ENCODE peak calls at places on chromosomes 1 and 21, in five cellular contexts. A, U, S, T and R are unnamed samples.

GRCh38 chr1:90781429-90782020 is 64.4 kb upstream of the BARHL2 start:
- DNase-seq in A (no peak), U (no peak), S (no peak), T (no peak), R (no peak)

GRCh38 chr1:119773711-119774241 is 5.1 kb upstream of the HMGCS2 start:
- DNase-seq in A (no peak), U (no peak), S (no peak), T (no peak), R (no peak)

GRCh38 chr1:10304295-10304694 is 93.9 kb downstream of the KIF1B start:
- DNase-seq in A (no peak), U (peak; percentile 15), S (no peak), T (no peak), R (no peak)

GRCh38 chr1:226603030-226603960 is 54.7 kb downstream of the STUM start:
- DNase-seq in A (peak; percentile 85), U (no peak), S (no peak), T (no peak), R (peak; percentile 50)

GRCh38 chr1:165793951-165794350 is 25.3 kb upstream of the TMCO1 start:
- DNase-seq in A (no peak), U (no peak), S (no peak), T (no peak), R (no peak)

GRCh38 chr1:203754455-203754864 is 10.5 kb upstream of the LAX1 start:
- DNase-seq in A (no peak), U (no peak), S (no peak), T (no peak), R (no peak)

GRCh38 chr1:47809301-47810084 is 187.7 kb downstream of the TRABD2B start:
- DNase-seq in A (no peak), U (no peak), S (no peak), T (peak; percentile 23), R (no peak)

GRCh38 chr21:39153842-39154241 is 29.4 kb downstream of the PSMG1 start:
- DNase-seq in A (no peak), U (no peak), S (no peak), T (no peak), R (no peak)

GRCh38 chr21:39705849-39706248 is 39.1 kb upstream of the IGSF5 start:
- DNase-seq in A (no peak), U (no peak), S (no peak), T (no peak), R (no peak)

GRCh38 chr1:2459757-2460156 is 16.3 kb upstream of the PLCH2 start:
- DNase-seq in A (no peak), U (no peak), S (peak; percentile 76), T (peak; percentile 21), R (no peak)

GRCh38 chr21:26849428-26850115 is 4.4 kb upstream of the ADAMTS1 start:
- DNase-seq in A (peak; percentile 60), U (peak; percentile 31), S (no peak), T (peak; percentile 74), R (no peak)

GRCh38 chr1:99004270-99005141 is at the start of gene PLPPR5:
- DNase-seq in A (no peak), U (no peak), S (peak; percentile 54), T (peak; percentile 42), R (no peak)

GRCh38 chr21:44810829-44811228 is 7.0 kb downstream of the SUMO3 start:
- DNase-seq in A (no peak), U (no peak), S (no peak), T (no peak), R (no peak)

GRCh38 chr1:94720091-94720793 is 99.9 kb upstream of the SLC44A3 start:
- DNase-seq in A (no peak), U (no peak), S (peak; percentile 63), T (no peak), R (no peak)

GRCh38 chr1:157403608-157404007 is 148.7 kb downstream of the FCRL5 start:
- DNase-seq in A (no peak), U (no peak), S (no peak), T (no peak), R (no peak)

GRCh38 chr1:164780111-164780510 is 221.1 kb downstream of the PBX1 start:
- DNase-seq in A (no peak), U (no peak), S (no peak), T (no peak), R (no peak)

GRCh38 chr1:164779376-164779775 is 220.4 kb downstream of the PBX1 start:
- DNase-seq in A (no peak), U (no peak), S (no peak), T (no peak), R (no peak)

GRCh38 chr1:164783778-164784555 is 225.0 kb downstream of the PBX1 start:
- DNase-seq in A (no peak), U (no peak), S (no peak), T (no peak), R (no peak)

GRCh38 chr1:164781980-164782379 is 223.0 kb downstream of the PBX1 start:
- DNase-seq in A (no peak), U (no peak), S (no peak), T (no peak), R (no peak)

DNA sequence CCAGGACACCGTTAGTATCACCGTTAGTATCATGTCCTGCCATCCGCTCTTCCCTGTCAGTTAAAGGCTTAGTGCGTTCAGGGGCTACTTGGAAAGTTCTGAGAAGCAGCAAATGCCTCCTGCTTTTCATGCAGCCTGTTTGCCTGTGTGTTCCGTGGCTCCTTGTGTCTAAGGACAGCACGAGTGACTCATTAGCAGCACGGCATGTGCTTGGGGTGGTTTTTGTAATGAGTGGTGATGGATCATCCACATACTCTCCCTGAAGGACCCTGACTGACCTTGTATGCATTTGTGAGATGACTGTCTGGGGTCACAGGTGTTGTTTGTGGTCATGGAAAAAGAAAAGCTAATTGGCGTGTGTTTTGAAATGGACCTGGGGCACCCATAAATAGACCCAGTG is 221.9 kb downstream of the PBX1 start:
- DNase-seq in A (no peak), U (no peak), S (no peak), T (peak; percentile 36), R (no peak)
- H3K4me1 ChIP-seq in A (no peaks in the 10 kb centered on the region), U (no peaks in the 10 kb centered on the region), S (no peaks in the 10 kb centered on the region), T (peaks cover 28% of the 10 kb centered on the region), R (peaks cover 22% of the 10 kb centered on the region)

GRCh38 chr1:206471993-206472392 is 1.7 kb downstream of the IKBKE start:
- DNase-seq in A (no peak), U (no peak), S (peak; percentile 22), T (no peak), R (no peak)

GRCh38 chr1:206471415-206471801 is 1.1 kb downstream of the IKBKE start:
- DNase-seq in A (no peak), U (no peak), S (no peak), T (no peak), R (no peak)

GRCh38 chr1:206472454-206472853 is 2.2 kb downstream of the IKBKE start:
- DNase-seq in A (no peak), U (no peak), S (no peak), T (peak; percentile 30), R (no peak)

GRCh38 chr1:206470692-206471414 is 577 bp downstream of the IKBKE start:
- DNase-seq in A (no peak), U (no peak), S (no peak), T (peak; percentile 56), R (no peak)

DNA sequence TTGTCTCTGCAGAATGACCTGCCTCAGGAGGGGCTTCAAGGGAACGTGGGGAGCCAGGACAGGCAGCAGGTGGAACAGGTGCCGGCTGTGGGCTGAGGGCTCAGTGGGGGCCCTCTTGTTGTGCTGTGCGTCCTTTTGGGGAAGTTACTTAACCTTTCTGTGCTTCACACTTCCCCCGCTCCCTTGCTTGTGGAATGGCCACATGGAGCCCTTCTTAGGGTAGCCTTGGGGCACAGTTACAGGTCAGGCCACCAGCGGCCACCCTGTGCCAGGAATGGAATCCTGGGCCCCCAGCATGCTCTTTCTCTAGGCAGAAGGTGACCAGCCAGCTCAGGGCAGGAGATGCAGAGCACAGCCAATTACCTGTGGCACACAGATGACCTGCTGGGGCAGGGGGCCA is 2.6 kb downstream of the IKBKE start:
- DNase-seq in A (no peak), U (no peak), S (no peak), T (no peak), R (no peak)
- H3K4me3 ChIP-seq in A (no peak overlapping the region), U (no peak overlapping the region), S (no peak overlapping the region), T (no peak overlapping the region), R (no peak overlapping the region)

GRCh38 chr1:113984710-113985109 is 5.4 kb downstream of the OLFML3 start:
- DNase-seq in A (no peak), U (no peak), S (no peak), T (no peak), R (no peak)
- H3K4me1 ChIP-seq in A (peaks cover 7% of the 10 kb centered on the region), U (peaks cover 8% of the 10 kb centered on the region), S (no peaks in the 10 kb centered on the region), T (peaks cover 49% of the 10 kb centered on the region), R (peaks cover 21% of the 10 kb centered on the region)

GRCh38 chr1:156129687-156130577 is 15.4 kb downstream of the LMNA start:
- DNase-seq in A (peak; percentile 91), U (peak; percentile 77), S (no peak), T (peak; percentile 97), R (peak; percentile 92)
- H3K4me3 ChIP-seq in A (peak overlapping the region; percentile 8), U (no peak overlapping the region), S (no peak overlapping the region), T (no peak overlapping the region), R (no peak overlapping the region)